ENCODE peak calls at places on chromosomes 16 and 17, in eight cellular contexts. V is pulmonary artery endothelial cell; U is right lobe of liver; P is T-helper 17 cell; H is MV-4-11; C is head of caudate nucleus; J is pons; N is activated CD4-positive, alpha-beta T cell treated with anti-CD3 and anti-CD28 coated beads, Interleukin-2, amount 50 U/mL, for 1 hour. Q is an unnamed sample.

GRCh38 chr17:77233635-77234334 is 93.0 kb downstream of the SEC14L1 start:
- DNase-seq in N (no peak), V (peak; percentile 64), H (no peak), J (no peak), U (peak; percentile 42), P (no peak), C (no peak), Q (no peak)

GRCh38 chr16:83330251-83330650 is 477.5 kb upstream of the HSBP1 start:
- DNase-seq in C (no peak), H (no peak), U (no peak), N (no peak), J (no peak), P (no peak), V (no peak), Q (no peak)

GRCh38 chr16:73735018-73735417 is 561.6 kb upstream of the PSMD7 start:
- DNase-seq in H (no peak), J (no peak), V (no peak), N (no peak), U (no peak), C (no peak), P (no peak), Q (no peak)

GRCh38 chr17:61289408-61290385 is 109.9 kb upstream of the TBX2 start:
- DNase-seq in H (no peak), U (no peak), C (no peak), J (no peak), N (no peak), V (no peak), P (no peak), Q (no peak)

GRCh38 chr17:38783227-38783626 is 16.1 kb downstream of the PIP4K2B start:
- DNase-seq in U (no peak), H (no peak), V (no peak), J (no peak), P (no peak), C (no peak), N (no peak), Q (no peak)

GRCh38 chr17:13323990-13324389 is 277.7 kb downstream of the HS3ST3A1 start:
- DNase-seq in V (no peak), C (no peak), J (no peak), N (no peak), H (no peak), U (no peak), P (no peak), Q (no peak)

GRCh38 chr16:86899757-86900156 is 321.4 kb downstream of the FOXL1 start:
- DNase-seq in J (no peak), H (no peak), U (no peak), P (no peak), C (no peak), V (no peak), N (no peak), Q (no peak)

GRCh38 chr16:70635356-70636016 is 10.9 kb upstream of the IL34 start:
- DNase-seq in V (peak; percentile 71), P (no peak), J (no peak), U (no peak), H (no peak), N (no peak), C (no peak), Q (no peak)

GRCh38 chr17:63917646-63918045 is 993 bp downstream of the GH1 start:
- DNase-seq in C (no peak), N (no peak), J (no peak), V (no peak), P (no peak), U (peak; percentile 44), H (no peak), Q (no peak)

GRCh38 chr17:83155128-83156081 is 76.0 kb downstream of the METRNL start:
- DNase-seq in N (no peak), V (no peak), C (no peak), P (no peak), J (no peak), U (no peak), H (peak; percentile 93), Q (no peak)

Q was measured in nucleus accumbens.